ENCODE peak calls at places on chromosomes 4 and X, in ten cellular contexts. One of them, this sample, is unnamed.
A peak's percentile ranks its signal among the peaks of the same experiment; 100 is the strongest.

GRCh38 chr4:123977623-123978022 is 581.0 kb downstream of the SPRY1 start:
- DNase-seq in foreskin melanocyte: peak; percentile 76
- DNase-seq in GM10248: no peak
- DNase-seq in PC-3: no peak
- DNase-seq in stimulated activated CD8-positive, alpha-beta memory T cell treated with anti-CD3 and anti-CD28 coated beads, Interleukin-4, amount 100 ng/mL, for 4 hours: no peak
- DNase-seq in iPS DF 6.9: no peak
- DNase-seq in body of pancreas: no peak
- DNase-seq in iPS-NIHi11: no peak
- DNase-seq in glomerular endothelial cell: no peak
- DNase-seq in stimulated activated CD4-positive, alpha-beta T cell treated with anti-CD3 and anti-CD28 coated beads, Interleukin-2, amount 100 ng/mL, for 48 hours: no peak
- DNase-seq in this sample: no peak

GRCh38 chr4:177938226-177938625 is 496.0 kb upstream of the AGA start:
- DNase-seq in stimulated activated CD4-positive, alpha-beta T cell treated with anti-CD3 and anti-CD28 coated beads, Interleukin-2, amount 100 ng/mL, for 48 hours: no peak
- DNase-seq in iPS-NIHi11: no peak
- DNase-seq in body of pancreas: no peak
- DNase-seq in glomerular endothelial cell: no peak
- DNase-seq in stimulated activated CD8-positive, alpha-beta memory T cell treated with anti-CD3 and anti-CD28 coated beads, Interleukin-4, amount 100 ng/mL, for 4 hours: no peak
- DNase-seq in iPS DF 6.9: no peak
- DNase-seq in foreskin melanocyte: no peak
- DNase-seq in PC-3: peak; percentile 16
- DNase-seq in GM10248: no peak
- DNase-seq in this sample: no peak

GRCh38 chr4:39466747-39467146 is 7.9 kb downstream of the LIAS start:
- DNase-seq in iPS DF 6.9: no peak
- DNase-seq in PC-3: peak; percentile 52
- DNase-seq in body of pancreas: no peak
- DNase-seq in glomerular endothelial cell: no peak
- DNase-seq in stimulated activated CD8-positive, alpha-beta memory T cell treated with anti-CD3 and anti-CD28 coated beads, Interleukin-4, amount 100 ng/mL, for 4 hours: no peak
- DNase-seq in foreskin melanocyte: no peak
- DNase-seq in iPS-NIHi11: no peak
- DNase-seq in GM10248: no peak
- DNase-seq in stimulated activated CD4-positive, alpha-beta T cell treated with anti-CD3 and anti-CD28 coated beads, Interleukin-2, amount 100 ng/mL, for 48 hours: no peak
- DNase-seq in this sample: no peak

GRCh38 chr4:165403667-165404066 is 24.9 kb downstream of the CPE start:
- DNase-seq in stimulated activated CD8-positive, alpha-beta memory T cell treated with anti-CD3 and anti-CD28 coated beads, Interleukin-4, amount 100 ng/mL, for 4 hours: no peak
- DNase-seq in foreskin melanocyte: no peak
- DNase-seq in glomerular endothelial cell: no peak
- DNase-seq in GM10248: no peak
- DNase-seq in stimulated activated CD4-positive, alpha-beta T cell treated with anti-CD3 and anti-CD28 coated beads, Interleukin-2, amount 100 ng/mL, for 48 hours: no peak
- DNase-seq in iPS-NIHi11: no peak
- DNase-seq in iPS DF 6.9: no peak
- DNase-seq in body of pancreas: no peak
- DNase-seq in PC-3: no peak
- DNase-seq in this sample: no peak

GRCh38 chr4:141425124-141425523 is 204.4 kb downstream of the ZNF330 start:
- DNase-seq in foreskin melanocyte: no peak
- DNase-seq in iPS-NIHi11: no peak
- DNase-seq in stimulated activated CD4-positive, alpha-beta T cell treated with anti-CD3 and anti-CD28 coated beads, Interleukin-2, amount 100 ng/mL, for 48 hours: no peak
- DNase-seq in stimulated activated CD8-positive, alpha-beta memory T cell treated with anti-CD3 and anti-CD28 coated beads, Interleukin-4, amount 100 ng/mL, for 4 hours: no peak
- DNase-seq in GM10248: no peak
- DNase-seq in body of pancreas: no peak
- DNase-seq in iPS DF 6.9: no peak
- DNase-seq in PC-3: peak; percentile 18
- DNase-seq in glomerular endothelial cell: no peak
- DNase-seq in this sample: no peak

GRCh38 chr4:65865489-65865888 is 195.2 kb upstream of the EPHA5 start:
- DNase-seq in iPS DF 6.9: peak; percentile 35
- DNase-seq in stimulated activated CD8-positive, alpha-beta memory T cell treated with anti-CD3 and anti-CD28 coated beads, Interleukin-4, amount 100 ng/mL, for 4 hours: no peak
- DNase-seq in glomerular endothelial cell: no peak
- DNase-seq in body of pancreas: no peak
- DNase-seq in iPS-NIHi11: peak; percentile 13
- DNase-seq in stimulated activated CD4-positive, alpha-beta T cell treated with anti-CD3 and anti-CD28 coated beads, Interleukin-2, amount 100 ng/mL, for 48 hours: no peak
- DNase-seq in PC-3: peak; percentile 77
- DNase-seq in foreskin melanocyte: peak; percentile 25
- DNase-seq in GM10248: no peak
- DNase-seq in this sample: peak; percentile 1

GRCh38 chr4:26713563-26714145 is 129.8 kb downstream of the TBC1D19 start:
- DNase-seq in foreskin melanocyte: no peak
- DNase-seq in PC-3: no peak
- DNase-seq in stimulated activated CD4-positive, alpha-beta T cell treated with anti-CD3 and anti-CD28 coated beads, Interleukin-2, amount 100 ng/mL, for 48 hours: no peak
- DNase-seq in GM10248: no peak
- DNase-seq in iPS-NIHi11: no peak
- DNase-seq in iPS DF 6.9: no peak
- DNase-seq in glomerular endothelial cell: no peak
- DNase-seq in stimulated activated CD8-positive, alpha-beta memory T cell treated with anti-CD3 and anti-CD28 coated beads, Interleukin-4, amount 100 ng/mL, for 4 hours: no peak
- DNase-seq in body of pancreas: no peak
- DNase-seq in this sample: no peak

GRCh38 chrX:39848900-39849299 is 248.9 kb downstream of the BCOR start:
- DNase-seq in body of pancreas: no peak
- DNase-seq in foreskin melanocyte: no peak
- DNase-seq in stimulated activated CD8-positive, alpha-beta memory T cell treated with anti-CD3 and anti-CD28 coated beads, Interleukin-4, amount 100 ng/mL, for 4 hours: no peak
- DNase-seq in GM10248: no peak
- DNase-seq in iPS-NIHi11: no peak
- DNase-seq in PC-3: peak; percentile 58
- DNase-seq in glomerular endothelial cell: no peak
- DNase-seq in iPS DF 6.9: no peak
- DNase-seq in stimulated activated CD4-positive, alpha-beta T cell treated with anti-CD3 and anti-CD28 coated beads, Interleukin-2, amount 100 ng/mL, for 48 hours: no peak
- DNase-seq in this sample: no peak

GRCh38 chr4:93814722-93815121 is 13.8 kb upstream of the ATOH1 start:
- DNase-seq in foreskin melanocyte: no peak
- DNase-seq in PC-3: no peak
- DNase-seq in body of pancreas: no peak
- DNase-seq in iPS DF 6.9: no peak
- DNase-seq in stimulated activated CD8-positive, alpha-beta memory T cell treated with anti-CD3 and anti-CD28 coated beads, Interleukin-4, amount 100 ng/mL, for 4 hours: no peak
- DNase-seq in glomerular endothelial cell: no peak
- DNase-seq in stimulated activated CD4-positive, alpha-beta T cell treated with anti-CD3 and anti-CD28 coated beads, Interleukin-2, amount 100 ng/mL, for 48 hours: no peak
- DNase-seq in GM10248: no peak
- DNase-seq in iPS-NIHi11: no peak
- DNase-seq in this sample: peak; percentile 11

GRCh38 chr4:46249106-46249505 is 125.3 kb upstream of the GABRG1 start:
- DNase-seq in glomerular endothelial cell: no peak
- DNase-seq in iPS-NIHi11: no peak
- DNase-seq in body of pancreas: no peak
- DNase-seq in GM10248: no peak
- DNase-seq in PC-3: no peak
- DNase-seq in stimulated activated CD8-positive, alpha-beta memory T cell treated with anti-CD3 and anti-CD28 coated beads, Interleukin-4, amount 100 ng/mL, for 4 hours: no peak
- DNase-seq in foreskin melanocyte: no peak
- DNase-seq in stimulated activated CD4-positive, alpha-beta T cell treated with anti-CD3 and anti-CD28 coated beads, Interleukin-2, amount 100 ng/mL, for 48 hours: no peak
- DNase-seq in iPS DF 6.9: no peak
- DNase-seq in this sample: no peak